ENCODE peak calls at places on chromosomes 13 and 19, in four cellular contexts. H is A549, E is ovary, Q is adrenal gland. Y is an unnamed sample.

GRCh38 chr13:38582133-38582532 is 104.7 kb upstream of the FREM2 start:
- DNase-seq in Q (no peak), H (peak), E (no peak), Y (peak)

GRCh38 chr19:51098366-51099069 is 9.7 kb downstream of the CTU1 start:
- DNase-seq in Q (no peak), H (no peak), E (peak), Y (no peak)

GRCh38 chr13:80962855-80963254 is 621.9 kb upstream of the SPRY2 start:
- DNase-seq in E (no peak), Q (no peak), H (no peak), Y (no peak)

GRCh38 chr19:1908364-1908678 is 3.1 kb downstream of the ADAT3 start:
- DNase-seq in Q (no peak), E (no peak), H (no peak), Y (no peak)

GRCh38 chr19:6066661-6067646 is 43.3 kb downstream of the RFX2 start:
- DNase-seq in Q (peak), H (peak), E (peak), Y (peak)

GRCh38 chr13:80168089-80168850 is 172.7 kb downstream of the SPRY2 start:
- DNase-seq in H (no peak), E (no peak), Q (no peak), Y (no peak)

GRCh38 chr19:57903298-57904174 is 12.9 kb downstream of the ZNF417 start:
- DNase-seq in E (no peak), Q (no peak), H (peak), Y (peak)

GRCh38 chr19:29271911-29272310 is 59.0 kb upstream of the UQCRFS1 start:
- DNase-seq in Q (no peak), H (no peak), E (no peak), Y (no peak)

GRCh38 chr13:85417807-85418206 is 381.4 kb downstream of the SLITRK6 start:
- DNase-seq in Q (no peak), E (no peak), H (no peak), Y (no peak)

GRCh38 chr13:84126671-84127171 is 244.4 kb upstream of the SLITRK1 start:
- DNase-seq in E (no peak), H (no peak), Q (no peak), Y (no peak)

GRCh38 chr19:45616709-45617027 is 14.7 kb upstream of the GPR4 start:
- DNase-seq in E (no peak), Q (no peak), H (no peak), Y (no peak)

GRCh38 chr19:36245210-36246005 is 30.5 kb downstream of the ZNF146 start:
- DNase-seq in E (peak), H (no peak), Q (no peak), Y (no peak)

GRCh38 chr13:101706651-101707050 is 254.2 kb downstream of the ITGBL1 start:
- DNase-seq in H (peak), E (no peak), Q (peak), Y (no peak)

GRCh38 chr19:18110833-18111232 is 13.3 kb downstream of the MAST3 start:
- DNase-seq in Q (no peak), E (no peak), H (no peak), Y (no peak)

GRCh38 chr19:7831452-7831851 is 1.4 kb downstream of the EVI5L start:
- DNase-seq in E (peak), H (peak), Q (no peak), Y (no peak)

GRCh38 chr13:31367410-31367809 is 167.6 kb downstream of the B3GLCT start:
- DNase-seq in H (no peak), E (no peak), Q (no peak), Y (no peak)

DNA sequence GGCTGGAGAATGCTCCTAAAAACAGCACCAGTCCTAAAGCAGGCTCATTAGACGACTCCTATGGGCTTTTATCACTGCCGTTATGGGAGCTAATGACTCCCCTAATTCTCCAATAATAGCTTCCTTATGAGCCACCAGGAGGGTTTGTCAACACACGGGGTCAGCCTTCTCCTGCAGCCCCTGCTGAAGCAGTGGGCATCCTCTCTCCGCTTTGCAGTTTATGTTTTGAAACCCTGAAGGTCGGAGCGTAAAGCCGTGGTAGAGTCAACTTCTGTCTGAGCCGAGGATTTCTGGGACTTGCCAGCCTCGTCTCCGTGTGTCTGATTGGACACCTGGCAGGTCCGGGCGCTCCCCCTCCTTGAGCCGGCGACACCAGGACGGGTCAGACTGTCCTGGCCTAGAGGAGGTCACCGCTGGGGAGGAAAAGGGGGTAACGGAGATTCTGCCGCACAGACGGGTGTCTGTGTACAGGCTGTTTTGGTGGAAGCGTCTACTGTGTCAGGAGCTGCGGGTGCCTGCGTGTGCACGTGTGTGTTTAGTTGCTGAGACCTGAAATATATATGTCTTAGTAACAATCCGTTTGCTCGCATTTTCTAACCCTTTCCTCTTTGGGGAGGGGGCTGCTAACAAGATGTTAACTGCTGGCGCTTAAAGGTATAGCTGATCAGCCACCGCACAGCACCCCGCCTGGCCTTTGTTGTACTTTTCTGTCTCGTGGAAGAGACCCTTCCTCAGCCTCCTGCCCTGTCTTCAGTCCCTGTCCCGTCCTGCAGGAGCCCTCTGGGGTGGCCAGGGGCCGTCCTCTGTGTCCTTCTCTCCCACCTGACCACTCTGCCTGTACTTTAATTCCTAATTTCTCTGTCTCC is 1.9 kb downstream of the KDM4B start:
- DNase-seq in H (no peak), E (peak), Q (peak), Y (no peak)
- TF ChIP-seq POLR2A in H (no peak), E (no peak), Q (peak), Y (no peak)

DNA sequence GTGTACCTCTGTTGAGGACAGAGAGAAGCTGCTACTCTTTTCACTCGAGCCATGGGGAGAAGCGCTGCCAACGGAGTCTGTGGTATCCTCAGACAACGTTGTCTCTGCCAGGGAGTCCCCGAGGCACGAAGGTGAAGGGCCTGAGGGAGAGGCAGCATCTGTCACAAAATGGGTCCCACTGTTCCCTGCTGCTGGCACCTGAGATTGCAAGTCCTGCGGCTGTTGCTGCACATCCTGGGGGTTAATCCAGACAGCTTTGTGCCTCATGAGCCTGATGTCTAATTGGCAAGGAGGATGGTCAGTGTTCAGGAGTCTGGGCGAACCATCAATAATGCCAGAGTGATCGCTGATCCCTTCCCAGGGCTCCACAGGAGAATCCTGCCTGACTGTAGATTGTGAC is 15.0 kb downstream of the RUBCNL start:
- DNase-seq in Q (no peak), H (no peak), E (no peak), Y (no peak)
- TF ChIP-seq POLR2A in Q (no peak), H (no peak), E (no peak), Y (no peak)

GRCh38 chr19:13155472-13156284 is 5.5 kb downstream of the IER2 start:
- DNase-seq in H (peak), E (peak), Q (peak), Y (peak)

GRCh38 chr19:13152854-13153626 is 2.8 kb downstream of the IER2 start:
- DNase-seq in H (peak), E (peak), Q (peak), Y (peak)

GRCh38 chr19:13154911-13155471 is 4.8 kb downstream of the IER2 start:
- DNase-seq in H (no peak), E (peak), Q (peak), Y (peak)

GRCh38 chr19:13153627-13154240 is 3.5 kb downstream of the IER2 start:
- DNase-seq in E (peak), H (no peak), Q (peak), Y (peak)

GRCh38 chr19:13154241-13154778 is 4.1 kb downstream of the IER2 start:
- DNase-seq in H (peak), E (peak), Q (peak), Y (peak)
- TF ChIP-seq POLR2A in H (peak), E (peak), Q (peak), Y (peak)

DNA sequence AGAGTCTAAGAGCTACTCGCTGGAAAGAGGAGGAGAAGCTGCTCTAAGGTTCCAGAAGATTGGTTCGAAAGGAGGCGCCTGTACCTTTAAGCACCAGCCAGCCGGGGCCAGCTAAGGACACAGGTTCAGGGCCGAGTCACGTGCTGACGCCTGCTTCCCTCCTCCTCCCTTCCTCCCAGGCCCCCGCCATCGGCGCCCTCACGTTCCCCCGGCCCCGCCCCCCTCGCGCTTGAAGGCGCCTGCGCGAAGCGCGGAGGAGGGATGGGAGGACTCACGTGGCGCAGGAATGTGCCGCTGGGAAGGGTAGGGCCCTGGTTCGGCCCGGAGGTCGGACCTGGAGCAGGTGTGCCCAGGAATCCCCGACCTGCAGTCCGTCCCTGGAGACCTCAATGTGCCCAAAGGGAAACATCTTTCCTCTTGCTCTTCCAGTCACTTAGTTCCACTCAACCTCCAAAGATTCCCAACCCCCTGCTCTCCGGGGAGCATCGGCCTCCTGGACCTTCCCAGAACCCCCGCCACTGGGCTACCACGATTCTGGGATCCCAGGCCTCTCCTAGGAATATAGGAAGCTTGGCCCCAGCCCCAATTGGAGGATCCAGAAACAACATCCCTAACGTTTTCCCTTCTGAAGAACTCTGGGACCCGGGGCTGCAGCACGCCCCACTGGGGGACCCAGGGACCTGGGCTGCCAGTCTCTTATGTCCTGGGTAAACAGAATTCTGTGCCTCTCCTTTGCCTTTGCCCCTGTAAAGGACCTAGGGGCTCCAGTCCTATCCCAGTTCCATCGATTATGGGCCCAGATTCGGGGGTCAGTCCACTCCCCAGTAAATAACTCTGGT is 2.5 kb downstream of the DBP start:
- DNase-seq in H (peak), Q (peak), E (peak), Y (peak)
- TF ChIP-seq POLR2A in H (peak), Q (peak), E (peak), Y (peak)

GRCh38 chr13:112877976-112878955 is 90.7 kb upstream of the MCF2L start:
- DNase-seq in E (no peak), Q (no peak), H (no peak), Y (no peak)
- TF ChIP-seq POLR2A in E (no peak), Q (no peak), H (no peak), Y (no peak)

DNA sequence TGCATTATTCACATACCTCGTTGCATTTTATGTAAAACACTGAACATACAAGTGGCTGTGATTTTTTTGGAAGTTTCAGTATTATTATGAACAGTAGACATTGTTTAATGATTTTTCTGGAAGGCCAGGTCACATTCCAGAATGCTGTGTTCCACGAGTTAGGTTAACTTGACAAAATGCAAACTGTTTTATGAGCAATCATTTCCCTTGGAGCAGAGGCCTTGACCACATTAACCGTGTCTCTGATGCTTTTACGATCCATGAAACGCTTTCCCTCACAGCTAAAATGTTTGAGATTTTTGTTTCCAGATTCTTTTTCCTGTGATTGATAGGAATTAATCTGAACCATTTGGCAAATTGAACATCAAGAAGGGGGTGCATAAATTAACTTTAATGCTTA is 57.8 kb downstream of the MBNL2 start:
- DNase-seq in E (no peak), Q (no peak), H (no peak), Y (no peak)
- TF ChIP-seq POLR2A in E (no peak), Q (no peak), H (no peak), Y (no peak)

DNA sequence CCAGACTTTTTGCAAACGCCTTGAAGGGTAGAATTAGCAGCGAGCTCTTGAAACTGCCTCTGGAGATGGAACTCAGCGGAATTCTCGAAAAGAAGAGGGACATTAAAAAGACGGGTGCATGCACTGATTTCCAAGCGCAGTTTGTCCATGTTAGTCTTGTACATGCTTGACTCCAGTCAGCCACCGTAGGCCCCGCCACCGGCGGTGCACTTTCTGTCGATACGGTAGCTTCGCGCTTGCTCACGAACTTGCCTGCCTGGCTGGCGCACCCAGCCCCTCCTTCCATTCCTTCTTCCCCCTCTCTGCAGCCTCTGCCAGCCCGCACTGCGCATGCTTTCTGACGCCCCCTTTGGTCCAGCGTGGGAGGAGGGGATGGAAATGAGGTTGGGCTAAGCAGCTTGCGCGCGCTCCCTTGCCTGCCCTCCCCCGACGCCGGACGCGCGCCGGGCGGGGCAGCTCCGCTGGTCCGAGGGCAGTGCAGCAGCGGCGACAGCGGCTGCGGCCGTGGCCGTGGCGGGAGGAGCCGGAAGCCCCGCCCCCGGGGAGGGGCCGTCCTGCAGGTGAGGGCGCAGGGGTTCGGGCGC is at the start of gene ZNF575:
- DNase-seq in H (peak), E (peak), Q (peak), Y (peak)
- TF ChIP-seq POLR2A in H (peak), E (no peak), Q (no peak), Y (peak)